ENCODE peak calls at places on chromosomes 3 and 15, in nine cellular contexts. K is right lobe of liver, A is uterus, O is heart left ventricle, C is spleen, S is transverse colon, Z is thyroid gland, J is tibial nerve, X is body of pancreas. F is an unnamed sample.

GRCh38 chr3:39147711-39148115 is 5.7 kb downstream of the CSRNP1 start:
- DNase-seq in K (peak; percentile 62), A (no peak), O (peak; percentile 66), C (peak; percentile 90), S (peak; percentile 65), Z (no peak), J (no peak), X (no peak), F (no peak)

GRCh38 chr15:93830221-93830765 is 401.1 kb upstream of the MCTP2 start:
- DNase-seq in K (no peak), A (no peak), O (no peak), C (no peak), S (no peak), Z (no peak), J (no peak), X (no peak), F (no peak)

GRCh38 chr3:50815844-50816243 is 141.1 kb downstream of the DOCK3 start:
- DNase-seq in K (no peak), A (no peak), O (no peak), C (no peak), S (no peak), Z (no peak), J (no peak), X (no peak), F (no peak)

GRCh38 chr3:8575364-8576104 is 69.1 kb downstream of the SSUH2 start:
- DNase-seq in K (no peak), A (no peak), O (no peak), C (no peak), S (no peak), Z (no peak), J (no peak), X (no peak), F (no peak)

GRCh38 chr3:116413319-116413718 is 32.0 kb downstream of the LSAMP start:
- DNase-seq in K (no peak), A (no peak), O (no peak), C (no peak), S (no peak), Z (no peak), J (no peak), X (no peak), F (no peak)

GRCh38 chr15:47431501-47431900 is 285.8 kb upstream of the SEMA6D start:
- DNase-seq in K (no peak), A (no peak), O (no peak), C (no peak), S (no peak), Z (no peak), J (no peak), X (no peak), F (no peak)

GRCh38 chr3:50610181-50610971 is 1.2 kb downstream of the CISH start:
- DNase-seq in K (no peak), A (no peak), O (no peak), C (no peak), S (peak; percentile 86), Z (peak; percentile 74), J (no peak), X (peak; percentile 80), F (peak; percentile 84)

GRCh38 chr15:84715442-84716035 is 400 bp downstream of the SEC11A start:
- DNase-seq in K (peak; percentile 50), A (no peak), O (no peak), C (peak; percentile 82), S (peak; percentile 31), Z (peak; percentile 45), J (no peak), X (peak; percentile 24), F (peak; percentile 32)

GRCh38 chr3:45751537-45752242 is 44.6 kb downstream of the SLC6A20 start:
- DNase-seq in K (no peak), A (no peak), O (no peak), C (no peak), S (no peak), Z (no peak), J (no peak), X (no peak), F (no peak)

GRCh38 chr3:124780356-124780755 is 50.1 kb downstream of the UMPS start:
- DNase-seq in K (no peak), A (peak; percentile 83), O (peak; percentile 87), C (no peak), S (peak; percentile 26), Z (peak; percentile 48), J (peak; percentile 73), X (no peak), F (no peak)

GRCh38 chr3:21435871-21436270 is 315.1 kb downstream of the ZNF385D start:
- DNase-seq in K (no peak), A (no peak), O (no peak), C (no peak), S (no peak), Z (no peak), J (no peak), X (no peak), F (no peak)

GRCh38 chr3:124063168-124063909 is 71.4 kb upstream of the ROPN1 start:
- DNase-seq in K (no peak), A (no peak), O (no peak), C (no peak), S (no peak), Z (no peak), J (no peak), X (no peak), F (no peak)

GRCh38 chr3:171956372-171957104 is 82.8 kb upstream of the FNDC3B start:
- DNase-seq in K (no peak), A (no peak), O (no peak), C (no peak), S (no peak), Z (no peak), J (no peak), X (no peak), F (no peak)

GRCh38 chr3:72816843-72817485 is 31.3 kb downstream of the SHQ1 start:
- DNase-seq in K (no peak), A (no peak), O (no peak), C (no peak), S (no peak), Z (no peak), J (no peak), X (no peak), F (no peak)

GRCh38 chr3:192847918-192848317 is 69.7 kb downstream of the MB21D2 start:
- DNase-seq in K (no peak), A (no peak), O (no peak), C (no peak), S (no peak), Z (no peak), J (no peak), X (no peak), F (no peak)

GRCh38 chr3:19250959-19251610 is 102.8 kb downstream of the KCNH8 start:
- DNase-seq in K (no peak), A (no peak), O (no peak), C (no peak), S (no peak), Z (no peak), J (no peak), X (peak; percentile 21), F (no peak)

DNA sequence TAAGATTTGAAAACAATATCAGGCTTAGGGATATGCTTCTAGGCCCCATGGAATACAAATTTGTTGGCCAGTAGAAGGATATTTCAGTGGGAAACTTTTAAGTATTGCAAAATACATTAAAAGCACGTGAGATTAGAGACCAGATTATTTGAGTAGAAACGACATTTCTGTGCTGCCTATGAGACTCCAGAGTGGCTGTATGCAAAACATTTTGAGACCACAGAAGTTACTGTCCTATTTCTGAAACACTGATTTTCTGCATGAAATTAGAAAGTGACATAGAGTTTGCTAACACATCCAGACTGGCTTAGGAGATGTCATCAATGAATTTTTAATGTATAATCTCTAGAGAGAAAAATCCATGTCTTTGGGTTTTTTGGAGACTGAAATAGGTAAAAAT is 99.8 kb downstream of the KCNH8 start:
- DNase-seq in K (no peak), A (no peak), O (no peak), C (no peak), S (no peak), Z (no peak), J (no peak), X (no peak), F (no peak)
- TF ChIP-seq POLR2A in K (no peak), A (no peak), O (no peak), C (no peak), S (no peak), Z (no peak), J (no peak), X (no peak), F (no peak)

GRCh38 chr3:159169828-159170227 is 368.0 kb downstream of the MFSD1 start:
- DNase-seq in K (no peak), A (no peak), O (no peak), C (no peak), S (no peak), Z (no peak), J (no peak), X (no peak), F (no peak)

GRCh38 chr3:159172473-159172872 is 370.6 kb downstream of the MFSD1 start:
- DNase-seq in K (no peak), A (no peak), O (no peak), C (no peak), S (no peak), Z (no peak), J (no peak), X (no peak), F (no peak)

GRCh38 chr3:159171333-159171732 is 369.5 kb downstream of the MFSD1 start:
- DNase-seq in K (no peak), A (no peak), O (no peak), C (no peak), S (no peak), Z (no peak), J (no peak), X (no peak), F (no peak)

GRCh38 chr3:159168788-159169187 is 366.9 kb downstream of the MFSD1 start:
- DNase-seq in K (no peak), A (no peak), O (no peak), C (no peak), S (no peak), Z (no peak), J (no peak), X (no peak), F (no peak)

GRCh38 chr3:159170436-159171003 is 368.7 kb downstream of the MFSD1 start:
- DNase-seq in K (no peak), A (no peak), O (no peak), C (no peak), S (no peak), Z (no peak), J (no peak), X (no peak), F (no peak)
- H3K4me1 ChIP-seq in K (peaks cover 9% of the 10 kb centered on the region), A (no peaks in the 10 kb centered on the region), O (no peaks in the 10 kb centered on the region), C (no peaks in the 10 kb centered on the region), S (peaks cover 4% of the 10 kb centered on the region), Z (no peaks in the 10 kb centered on the region), J (no peaks in the 10 kb centered on the region), X (no peaks in the 10 kb centered on the region), F (no peaks in the 10 kb centered on the region)

GRCh38 chr15:88865498-88866099 is 29.7 kb downstream of the HAPLN3 start:
- DNase-seq in K (no peak), A (no peak), O (no peak), C (no peak), S (no peak), Z (peak; percentile 25), J (no peak), X (no peak), F (no peak)
- TF ChIP-seq POLR2A in K (no peak), A (no peak), O (no peak), C (no peak), S (no peak), Z (no peak), J (no peak), X (no peak), F (no peak)

DNA sequence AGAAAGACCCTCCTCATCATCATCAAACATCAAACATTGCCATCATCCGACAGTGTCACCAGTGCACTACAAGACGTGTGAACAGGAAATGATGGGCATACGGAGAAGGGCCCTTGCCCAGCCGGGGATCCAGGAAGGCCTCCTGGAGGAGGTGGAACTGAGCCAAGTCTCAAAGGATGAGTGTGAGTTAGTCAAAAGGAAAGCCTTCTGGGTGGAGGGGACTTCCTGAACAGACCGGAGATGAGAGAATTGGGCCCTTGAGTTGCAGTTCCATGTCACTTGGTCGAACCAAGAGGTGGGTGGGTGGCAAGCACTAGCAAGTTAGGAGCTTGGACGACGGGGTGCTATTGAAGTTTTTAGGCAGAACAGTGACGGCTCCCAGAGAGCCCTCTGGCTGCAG is 8.5 kb downstream of the SEMA4B start:
- DNase-seq in K (no peak), A (no peak), O (no peak), C (no peak), S (no peak), Z (no peak), J (no peak), X (no peak), F (no peak)
- H3K4me1 ChIP-seq in K (peaks cover 13% of the 10 kb centered on the region), A (no peaks in the 10 kb centered on the region), O (peaks cover 5% of the 10 kb centered on the region), C (peaks cover 52% of the 10 kb centered on the region), S (peaks cover 39% of the 10 kb centered on the region), Z (peaks cover 57% of the 10 kb centered on the region), J (peaks cover 50% of the 10 kb centered on the region), X (peaks cover 64% of the 10 kb centered on the region), F (peaks cover 56% of the 10 kb centered on the region)